ENCODE peak calls at places on chromosomes 3 and 15, in eight cellular contexts. N is T-helper 17 cell, G is adrenal gland, J is HT1080, T is NCI-H1092 treated with DMSO at 0.1 percent for 48 hours, H is WTC11, V is astrocyte of the spinal cord, O is endothelial cell. Z is an unnamed sample.

GRCh38 chr15:62816342-62817059 is 226.0 kb upstream of the TPM1 start:
- DNase-seq in O (no peak), G (no peak), N (no peak), V (no peak), H (no peak), T (no peak), J (no peak), Z (no peak)

GRCh38 chr3:45929042-45929679 is 14.1 kb upstream of the CXCR6 start:
- DNase-seq in G (no peak), O (peak), N (peak), T (no peak), J (peak), V (no peak), H (peak), Z (no peak)

GRCh38 chr3:53495091-53495517 is 693 bp downstream of the CACNA1D start:
- DNase-seq in T (peak), H (peak), N (no peak), J (no peak), O (no peak), G (peak), V (no peak), Z (no peak)

GRCh38 chr15:80489030-80489594 is 84.9 kb downstream of the ARNT2 start:
- DNase-seq in V (peak), T (no peak), N (no peak), J (peak), G (peak), H (no peak), O (no peak), Z (no peak)

GRCh38 chr3:115961390-115961789 is 338.1 kb downstream of the GAP43 start:
- DNase-seq in H (no peak), T (no peak), J (no peak), G (no peak), V (no peak), N (no peak), O (no peak), Z (peak)

GRCh38 chr3:27792869-27793268 is 70.7 kb upstream of the EOMES start:
- DNase-seq in T (no peak), H (no peak), J (no peak), V (no peak), G (no peak), N (no peak), O (no peak), Z (no peak)

GRCh38 chr3:123723527-123724168 is 138.8 kb upstream of the HACD2 start:
- DNase-seq in H (peak), V (peak), J (peak), G (peak), O (peak), T (peak), N (no peak), Z (peak)

GRCh38 chr3:43426388-43426787 is 140.0 kb downstream of the SNRK start:
- DNase-seq in V (no peak), N (no peak), T (no peak), G (peak), J (no peak), O (no peak), H (no peak), Z (no peak)

GRCh38 chr3:10780243-10780642 is 35.8 kb upstream of the SLC6A11 start:
- DNase-seq in O (no peak), N (no peak), V (no peak), J (no peak), H (no peak), G (no peak), T (no peak), Z (peak)

GRCh38 chr3:16205156-16205870 is 30.8 kb downstream of the GALNT15 start:
- DNase-seq in G (no peak), N (no peak), J (peak), H (no peak), O (no peak), V (peak), T (no peak), Z (peak)

GRCh38 chr3:129560269-129560787 is 17.4 kb downstream of the H1-8 start:
- DNase-seq in H (no peak), N (no peak), T (no peak), J (no peak), O (no peak), G (peak), V (peak), Z (no peak)

GRCh38 chr3:175914785-175915184 is 1055.7 kb downstream of the NAALADL2 start:
- DNase-seq in G (no peak), O (no peak), J (no peak), N (no peak), V (no peak), T (no peak), H (no peak), Z (no peak)

GRCh38 chr15:89121414-89121813 is 33.2 kb downstream of the ABHD2 start:
- DNase-seq in H (no peak), N (no peak), T (peak), V (no peak), J (no peak), G (no peak), O (no peak), Z (peak)

GRCh38 chr3:120341658-120342346 is 7.4 kb downstream of the LRRC58 start:
- DNase-seq in V (no peak), T (no peak), G (no peak), N (no peak), H (peak), J (no peak), O (no peak), Z (no peak)

GRCh38 chr3:134344560-134344959 is 29.7 kb downstream of the AMOTL2 start:
- DNase-seq in T (no peak), N (no peak), J (no peak), H (no peak), V (no peak), G (no peak), O (no peak), Z (no peak)

GRCh38 chr15:26095710-26096330 is 232.7 kb upstream of the ATP10A start:
- DNase-seq in J (no peak), V (no peak), T (no peak), N (no peak), G (no peak), H (peak), O (peak), Z (no peak)

GRCh38 chr15:81297147-81297572 is 26.8 kb downstream of the STARD5 start:
- DNase-seq in T (no peak), N (no peak), J (peak), G (no peak), V (no peak), O (no peak), H (no peak), Z (peak)

GRCh38 chr3:169634618-169635236 is 28.8 kb downstream of the MECOM start:
- DNase-seq in T (no peak), G (no peak), J (no peak), H (no peak), V (no peak), O (no peak), N (no peak), Z (peak)

GRCh38 chr15:89361451-89362202 is 27.0 kb upstream of the POLG start:
- DNase-seq in H (peak), G (peak), J (peak), N (peak), V (peak), T (no peak), O (peak), Z (peak)

GRCh38 chr3:42097166-42097946 is 6.2 kb downstream of the TRAK1 start:
- DNase-seq in T (no peak), V (peak), N (no peak), G (no peak), H (no peak), O (no peak), J (peak), Z (peak)

GRCh38 chr3:191070201-191070600 is 128.8 kb upstream of the OSTN start:
- DNase-seq in H (no peak), J (peak), N (no peak), V (peak), O (no peak), T (no peak), G (no peak), Z (peak)

GRCh38 chr3:133269393-133269792 is 130.5 kb upstream of the BFSP2 start:
- DNase-seq in J (no peak), O (no peak), H (no peak), T (peak), N (no peak), G (no peak), V (no peak), Z (no peak)

GRCh38 chr3:120682095-120682681 is at the start of gene HGD:
- DNase-seq in J (no peak), N (no peak), V (no peak), G (no peak), T (no peak), H (no peak), O (no peak), Z (no peak)

GRCh38 chr3:57627976-57628375 is 30.8 kb upstream of the ARF4 start:
- DNase-seq in V (no peak), H (no peak), T (no peak), G (no peak), J (no peak), N (no peak), O (no peak), Z (no peak)

GRCh38 chr3:79765854-79766253 is 1.9 kb downstream of the ROBO1 start:
- DNase-seq in O (no peak), T (no peak), H (no peak), N (no peak), V (no peak), J (no peak), G (no peak), Z (no peak)

GRCh38 chr3:30752961-30753360 is 141.5 kb downstream of the GADL1 start:
- DNase-seq in N (no peak), O (no peak), G (peak), V (peak), H (no peak), J (peak), T (no peak), Z (peak)

GRCh38 chr15:62392411-62392810 is 227.3 kb upstream of the C2CD4B start:
- DNase-seq in H (peak), V (peak), G (no peak), N (no peak), J (peak), O (peak), T (no peak), Z (no peak)